ENCODE peak calls at places on chromosomes 16 and 17, in eight cellular contexts. H is testis, E is AG10803, W is prostate gland, P is A549, V is astrocyte of the cerebellum, Y is HFF-Myc, U is vagina. I is an unnamed sample.

GRCh38 chr16:2483939-2484897 is 9.3 kb downstream of the TBC1D24 start:
- DNase-seq in P (no peak), W (no peak), H (no peak), Y (no peak), U (no peak), V (no peak), E (no peak), I (no peak)

GRCh38 chr16:10150906-10151305 is 31.3 kb downstream of the GRIN2A start:
- DNase-seq in E (no peak), U (no peak), P (no peak), Y (no peak), V (no peak), W (no peak), H (no peak), I (no peak)

GRCh38 chr17:35433075-35433894 is 985 bp upstream of the SLFN12 start:
- DNase-seq in Y (peak; percentile 99), H (peak; percentile 80), E (peak; percentile 99), U (no peak), W (peak; percentile 72), V (peak; percentile 99), P (peak; percentile 87), I (peak; percentile 98)

GRCh38 chr17:81906476-81907218 is 4.6 kb downstream of the PCYT2 start:
- DNase-seq in H (no peak), W (no peak), E (no peak), Y (no peak), P (no peak), U (no peak), V (no peak), I (no peak)

GRCh38 chr16:78137782-78138616 is 38.5 kb downstream of the WWOX start:
- DNase-seq in V (no peak), P (no peak), E (no peak), W (no peak), Y (no peak), U (no peak), H (no peak), I (no peak)

GRCh38 chr17:416293-417206 is 63.9 kb upstream of the RPH3AL start:
- DNase-seq in W (no peak), P (no peak), E (no peak), U (no peak), V (no peak), H (no peak), Y (no peak), I (no peak)

GRCh38 chr17:33651631-33652030 is 358.5 kb upstream of the ASIC2 start:
- DNase-seq in E (peak; percentile 13), Y (no peak), W (no peak), H (no peak), U (no peak), V (no peak), P (peak; percentile 13), I (no peak)

GRCh38 chr17:72117470-72117747 is 3.4 kb upstream of the SOX9 start:
- DNase-seq in H (no peak), Y (no peak), W (no peak), U (no peak), V (no peak), E (no peak), P (no peak), I (no peak)

GRCh38 chr16:35255186-35255803 is 1795.9 kb downstream of the TP53TG3F start:
- DNase-seq in U (no peak), P (no peak), H (peak; percentile 17), E (no peak), Y (no peak), V (no peak), W (no peak), I (no peak)

GRCh38 chr17:59361916-59362810 is 30.7 kb downstream of the YPEL2 start:
- DNase-seq in U (no peak), Y (peak; percentile 72), H (no peak), E (peak; percentile 94), V (peak; percentile 96), P (no peak), W (no peak), I (peak; percentile 96)

GRCh38 chr17:68612923-68613292 is 11.7 kb upstream of the FAM20A start:
- DNase-seq in H (no peak), Y (no peak), W (no peak), U (no peak), E (no peak), V (no peak), P (no peak), I (no peak)

GRCh38 chr17:68612228-68612922 is 11.2 kb upstream of the FAM20A start:
- DNase-seq in P (no peak), E (no peak), U (no peak), V (no peak), H (no peak), W (no peak), Y (no peak), I (no peak)

GRCh38 chr17:68611353-68612227 is 10.4 kb upstream of the FAM20A start:
- DNase-seq in Y (no peak), P (no peak), H (no peak), V (no peak), U (no peak), E (no peak), W (no peak), I (no peak)

GRCh38 chr17:68614718-68615117 is 13.6 kb upstream of the FAM20A start:
- DNase-seq in Y (no peak), P (no peak), W (peak; percentile 22), H (no peak), V (no peak), E (no peak), U (no peak), I (no peak)

DNA sequence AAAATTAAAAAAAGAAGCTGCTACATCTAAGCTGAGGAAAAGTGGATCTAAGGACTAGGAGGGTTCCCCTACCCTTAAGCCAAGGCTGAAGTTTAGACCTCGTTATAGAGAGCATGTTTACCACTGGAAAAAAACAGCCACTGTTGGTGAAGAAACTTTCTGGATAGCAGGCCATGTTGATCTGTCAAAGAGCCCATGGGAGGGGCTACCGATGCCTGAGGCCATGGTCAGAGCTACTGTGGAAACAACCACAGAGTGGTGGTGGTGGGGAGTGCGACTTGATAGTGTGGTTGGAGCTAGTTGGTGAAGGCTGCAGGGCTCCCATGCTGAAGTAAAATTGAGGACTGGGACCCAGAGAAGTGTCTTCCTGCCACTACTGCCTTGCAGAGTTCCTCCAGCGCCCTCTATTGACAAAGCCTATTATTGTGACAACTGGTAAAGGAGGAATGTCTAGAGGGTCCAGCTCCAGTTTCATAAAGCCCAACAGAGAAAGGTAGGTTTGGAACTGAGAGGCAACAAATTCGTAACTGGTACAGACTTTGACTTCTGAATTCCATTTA is 12.7 kb upstream of the FAM20A start:
- DNase-seq in W (no peak), H (peak; percentile 65), P (peak; percentile 21), E (peak; percentile 55), U (no peak), V (no peak), Y (no peak), I (peak; percentile 5)
- TF ChIP-seq CTCF in W (no peak), H (peak; percentile 32), P (peak; percentile 46), E (peak; percentile 80), U (peak; percentile 61), V (peak; percentile 21), Y (peak; percentile 70), I (peak; percentile 43)

DNA sequence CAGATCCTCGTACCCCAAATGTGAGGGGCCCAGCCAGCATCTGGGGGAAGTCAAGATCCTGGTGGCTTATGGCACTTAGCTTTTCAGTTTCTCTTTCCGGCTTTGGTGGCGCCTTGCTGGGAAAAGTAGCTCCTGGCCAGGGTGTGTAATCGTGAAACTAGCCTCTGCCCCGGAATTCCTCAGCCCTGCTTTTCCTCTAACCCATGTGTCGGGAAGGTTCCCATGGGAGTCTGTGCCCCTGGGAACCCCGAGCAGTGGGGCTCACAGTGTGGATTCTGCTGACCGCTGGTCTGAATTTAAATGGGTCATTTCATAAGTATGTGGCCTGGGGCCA is 3.3 kb upstream of the SOCS1 start:
- DNase-seq in Y (no peak), U (no peak), V (no peak), E (no peak), H (no peak), W (no peak), P (no peak), I (no peak)
- H3K4me3 ChIP-seq in Y (no peak overlapping the region), U (peak overlapping the region; percentile 6), V (no peak overlapping the region), E (peak overlapping the region; percentile 5), H (no peak overlapping the region), W (no peak overlapping the region), P (no peak overlapping the region), I (no peak overlapping the region)

DNA sequence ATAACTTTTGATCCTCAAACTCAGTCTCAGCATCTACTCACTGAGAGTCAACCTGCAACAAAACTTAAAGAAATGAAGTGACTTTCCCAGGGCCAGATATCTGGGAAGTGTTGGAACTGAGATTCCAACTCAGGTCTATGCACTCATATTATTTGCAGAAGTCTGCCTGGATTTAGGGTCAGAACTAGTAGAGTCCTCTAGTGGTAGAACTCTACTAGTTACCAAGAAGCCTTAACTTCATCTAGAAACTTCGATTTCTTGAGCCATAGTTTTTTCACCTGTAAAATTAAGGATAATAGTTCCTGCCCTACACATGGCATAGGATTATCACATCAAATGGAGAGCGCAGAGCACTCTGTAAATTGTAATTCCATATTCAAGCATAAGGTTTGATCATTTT is 23.4 kb upstream of the KRT24 start:
- DNase-seq in V (no peak), Y (no peak), W (no peak), P (no peak), E (no peak), U (no peak), H (no peak), I (peak; percentile 7)
- TF ChIP-seq CTCF in V (peak; percentile 30), Y (no peak), W (no peak), P (peak; percentile 53), E (peak; percentile 37), U (peak; percentile 11), H (no peak), I (peak; percentile 27)

GRCh38 chr16:31478956-31479355 is 4.0 kb upstream of the SLC5A2 start:
- DNase-seq in H (no peak), Y (no peak), E (no peak), U (no peak), P (no peak), W (no peak), V (no peak), I (no peak)

GRCh38 chr16:31479752-31480151 is 3.2 kb upstream of the SLC5A2 start:
- DNase-seq in W (no peak), Y (no peak), E (no peak), V (no peak), U (no peak), H (no peak), P (no peak), I (no peak)

GRCh38 chr16:31477220-31478216 is 5.4 kb upstream of the SLC5A2 start:
- DNase-seq in Y (no peak), U (no peak), W (no peak), P (no peak), V (no peak), H (peak; percentile 72), E (no peak), I (no peak)

GRCh38 chr16:31483081-31483480 is at the start of gene SLC5A2:
- DNase-seq in U (no peak), Y (no peak), V (no peak), P (no peak), H (no peak), E (no peak), W (no peak), I (no peak)

GRCh38 chr16:31480851-31481250 is 2.1 kb upstream of the SLC5A2 start:
- DNase-seq in P (no peak), V (no peak), H (no peak), W (no peak), U (no peak), Y (no peak), E (no peak), I (no peak)
- H3K4me3 ChIP-seq in P (no peak overlapping the region), V (no peak overlapping the region), H (no peak overlapping the region), W (no peak overlapping the region), U (no peak overlapping the region), Y (no peak overlapping the region), E (no peak overlapping the region), I (no peak overlapping the region)